ENCODE peak calls at places on chromosomes 3 and 15, in ten cellular contexts. One of them, this sample, is unnamed.

GRCh38 chr3:71087109-71088018 is 496.2 kb downstream of the FOXP1 start:
- DNase-seq in sciatic nerve: no peak
- DNase-seq in Daoy: no peak
- DNase-seq in NCI-H1417: no peak
- DNase-seq in stimulated activated CD4-positive, alpha-beta T cell treated with anti-CD3 and anti-CD28 coated beads, Interleukin-12 subunit alpha, Interleukin-12 subunit beta, amount 100 ng/mL, for 48 hours: no peak
- DNase-seq in AG10803: peak
- DNase-seq in HFF-Myc: no peak
- DNase-seq in NCI-H1436: no peak
- DNase-seq in ovary: no peak
- DNase-seq in AG09309: no peak
- DNase-seq in this sample: no peak

GRCh38 chr3:108180214-108180613 is 42.0 kb downstream of the IFT57 start:
- DNase-seq in AG09309: no peak
- DNase-seq in HFF-Myc: no peak
- DNase-seq in Daoy: peak
- DNase-seq in AG10803: peak
- DNase-seq in sciatic nerve: no peak
- DNase-seq in stimulated activated CD4-positive, alpha-beta T cell treated with anti-CD3 and anti-CD28 coated beads, Interleukin-12 subunit alpha, Interleukin-12 subunit beta, amount 100 ng/mL, for 48 hours: no peak
- DNase-seq in NCI-H1436: peak
- DNase-seq in NCI-H1417: peak
- DNase-seq in ovary: no peak
- DNase-seq in this sample: no peak

GRCh38 chr3:28328188-28329151 is 20.1 kb upstream of the ZCWPW2 start:
- DNase-seq in ovary: no peak
- DNase-seq in NCI-H1436: peak
- DNase-seq in HFF-Myc: no peak
- DNase-seq in stimulated activated CD4-positive, alpha-beta T cell treated with anti-CD3 and anti-CD28 coated beads, Interleukin-12 subunit alpha, Interleukin-12 subunit beta, amount 100 ng/mL, for 48 hours: no peak
- DNase-seq in NCI-H1417: no peak
- DNase-seq in AG10803: peak
- DNase-seq in Daoy: no peak
- DNase-seq in AG09309: no peak
- DNase-seq in sciatic nerve: no peak
- DNase-seq in this sample: no peak

GRCh38 chr15:58761010-58761388 is 10.1 kb upstream of the MINDY2 start:
- DNase-seq in NCI-H1436: no peak
- DNase-seq in AG10803: no peak
- DNase-seq in ovary: no peak
- DNase-seq in sciatic nerve: no peak
- DNase-seq in stimulated activated CD4-positive, alpha-beta T cell treated with anti-CD3 and anti-CD28 coated beads, Interleukin-12 subunit alpha, Interleukin-12 subunit beta, amount 100 ng/mL, for 48 hours: no peak
- DNase-seq in HFF-Myc: no peak
- DNase-seq in AG09309: no peak
- DNase-seq in NCI-H1417: no peak
- DNase-seq in Daoy: no peak
- DNase-seq in this sample: no peak

GRCh38 chr3:98821072-98821471 is 57.9 kb downstream of the ST3GAL6 start:
- DNase-seq in stimulated activated CD4-positive, alpha-beta T cell treated with anti-CD3 and anti-CD28 coated beads, Interleukin-12 subunit alpha, Interleukin-12 subunit beta, amount 100 ng/mL, for 48 hours: no peak
- DNase-seq in NCI-H1417: no peak
- DNase-seq in Daoy: no peak
- DNase-seq in AG09309: no peak
- DNase-seq in NCI-H1436: no peak
- DNase-seq in sciatic nerve: no peak
- DNase-seq in ovary: no peak
- DNase-seq in AG10803: no peak
- DNase-seq in HFF-Myc: no peak
- DNase-seq in this sample: no peak

GRCh38 chr3:71195492-71195891 is 388.0 kb downstream of the FOXP1 start:
- DNase-seq in NCI-H1436: no peak
- DNase-seq in AG10803: peak
- DNase-seq in NCI-H1417: peak
- DNase-seq in ovary: no peak
- DNase-seq in stimulated activated CD4-positive, alpha-beta T cell treated with anti-CD3 and anti-CD28 coated beads, Interleukin-12 subunit alpha, Interleukin-12 subunit beta, amount 100 ng/mL, for 48 hours: no peak
- DNase-seq in HFF-Myc: peak
- DNase-seq in AG09309: peak
- DNase-seq in Daoy: peak
- DNase-seq in sciatic nerve: no peak
- DNase-seq in this sample: no peak

GRCh38 chr3:64345351-64345750 is 120.1 kb upstream of the PRICKLE2 start:
- DNase-seq in ovary: no peak
- DNase-seq in sciatic nerve: no peak
- DNase-seq in stimulated activated CD4-positive, alpha-beta T cell treated with anti-CD3 and anti-CD28 coated beads, Interleukin-12 subunit alpha, Interleukin-12 subunit beta, amount 100 ng/mL, for 48 hours: no peak
- DNase-seq in AG09309: peak
- DNase-seq in NCI-H1417: no peak
- DNase-seq in AG10803: peak
- DNase-seq in HFF-Myc: no peak
- DNase-seq in Daoy: peak
- DNase-seq in NCI-H1436: no peak
- DNase-seq in this sample: no peak

GRCh38 chr3:111539351-111540331 is 2.4 kb upstream of the CD96 start:
- DNase-seq in ovary: peak
- DNase-seq in sciatic nerve: no peak
- DNase-seq in Daoy: peak
- DNase-seq in stimulated activated CD4-positive, alpha-beta T cell treated with anti-CD3 and anti-CD28 coated beads, Interleukin-12 subunit alpha, Interleukin-12 subunit beta, amount 100 ng/mL, for 48 hours: no peak
- DNase-seq in NCI-H1436: peak
- DNase-seq in AG10803: peak
- DNase-seq in AG09309: no peak
- DNase-seq in NCI-H1417: peak
- DNase-seq in HFF-Myc: peak
- DNase-seq in this sample: peak

GRCh38 chr15:55253580-55253979 is 36.0 kb downstream of the RAB27A start:
- DNase-seq in Daoy: peak
- DNase-seq in AG10803: peak
- DNase-seq in NCI-H1417: no peak
- DNase-seq in sciatic nerve: no peak
- DNase-seq in stimulated activated CD4-positive, alpha-beta T cell treated with anti-CD3 and anti-CD28 coated beads, Interleukin-12 subunit alpha, Interleukin-12 subunit beta, amount 100 ng/mL, for 48 hours: no peak
- DNase-seq in AG09309: peak
- DNase-seq in NCI-H1436: no peak
- DNase-seq in ovary: no peak
- DNase-seq in HFF-Myc: no peak
- DNase-seq in this sample: no peak

GRCh38 chr3:123586131-123586530 is 1.3 kb upstream of the HACD2 start:
- DNase-seq in HFF-Myc: peak
- DNase-seq in NCI-H1436: peak
- DNase-seq in AG09309: no peak
- DNase-seq in Daoy: peak
- DNase-seq in AG10803: peak
- DNase-seq in NCI-H1417: peak
- DNase-seq in stimulated activated CD4-positive, alpha-beta T cell treated with anti-CD3 and anti-CD28 coated beads, Interleukin-12 subunit alpha, Interleukin-12 subunit beta, amount 100 ng/mL, for 48 hours: peak
- DNase-seq in ovary: no peak
- DNase-seq in sciatic nerve: no peak
- DNase-seq in this sample: peak

GRCh38 chr3:190097617-190098016 is 23.1 kb downstream of the P3H2 start:
- DNase-seq in HFF-Myc: no peak
- DNase-seq in AG09309: no peak
- DNase-seq in stimulated activated CD4-positive, alpha-beta T cell treated with anti-CD3 and anti-CD28 coated beads, Interleukin-12 subunit alpha, Interleukin-12 subunit beta, amount 100 ng/mL, for 48 hours: no peak
- DNase-seq in Daoy: no peak
- DNase-seq in sciatic nerve: no peak
- DNase-seq in AG10803: no peak
- DNase-seq in NCI-H1436: no peak
- DNase-seq in NCI-H1417: no peak
- DNase-seq in ovary: no peak
- DNase-seq in this sample: no peak

GRCh38 chr3:40876019-40876418 is 323.3 kb upstream of the CTNNB1 start:
- DNase-seq in NCI-H1436: no peak
- DNase-seq in stimulated activated CD4-positive, alpha-beta T cell treated with anti-CD3 and anti-CD28 coated beads, Interleukin-12 subunit alpha, Interleukin-12 subunit beta, amount 100 ng/mL, for 48 hours: no peak
- DNase-seq in sciatic nerve: no peak
- DNase-seq in AG10803: no peak
- DNase-seq in NCI-H1417: no peak
- DNase-seq in AG09309: no peak
- DNase-seq in ovary: no peak
- DNase-seq in HFF-Myc: no peak
- DNase-seq in Daoy: no peak
- DNase-seq in this sample: no peak

GRCh38 chr3:27312044-27312668 is 57.0 kb downstream of the NEK10 start:
- DNase-seq in stimulated activated CD4-positive, alpha-beta T cell treated with anti-CD3 and anti-CD28 coated beads, Interleukin-12 subunit alpha, Interleukin-12 subunit beta, amount 100 ng/mL, for 48 hours: peak
- DNase-seq in ovary: no peak
- DNase-seq in Daoy: peak
- DNase-seq in NCI-H1417: peak
- DNase-seq in AG10803: peak
- DNase-seq in AG09309: peak
- DNase-seq in NCI-H1436: peak
- DNase-seq in sciatic nerve: no peak
- DNase-seq in HFF-Myc: peak
- DNase-seq in this sample: peak

GRCh38 chr3:127074900-127075360 is 92.0 kb downstream of the PLXNA1 start:
- DNase-seq in ovary: no peak
- DNase-seq in HFF-Myc: peak
- DNase-seq in NCI-H1436: no peak
- DNase-seq in AG10803: peak
- DNase-seq in NCI-H1417: no peak
- DNase-seq in stimulated activated CD4-positive, alpha-beta T cell treated with anti-CD3 and anti-CD28 coated beads, Interleukin-12 subunit alpha, Interleukin-12 subunit beta, amount 100 ng/mL, for 48 hours: no peak
- DNase-seq in Daoy: peak
- DNase-seq in AG09309: peak
- DNase-seq in sciatic nerve: peak
- DNase-seq in this sample: no peak

GRCh38 chr3:58299839-58300516 is 6.1 kb upstream of the RPP14 start:
- DNase-seq in Daoy: no peak
- DNase-seq in stimulated activated CD4-positive, alpha-beta T cell treated with anti-CD3 and anti-CD28 coated beads, Interleukin-12 subunit alpha, Interleukin-12 subunit beta, amount 100 ng/mL, for 48 hours: no peak
- DNase-seq in AG09309: peak
- DNase-seq in sciatic nerve: no peak
- DNase-seq in NCI-H1436: no peak
- DNase-seq in NCI-H1417: no peak
- DNase-seq in AG10803: peak
- DNase-seq in HFF-Myc: peak
- DNase-seq in ovary: no peak
- DNase-seq in this sample: no peak

GRCh38 chr3:11091088-11091590 is 63.2 kb upstream of the HRH1 start:
- DNase-seq in sciatic nerve: no peak
- DNase-seq in HFF-Myc: no peak
- DNase-seq in AG10803: peak
- DNase-seq in AG09309: no peak
- DNase-seq in Daoy: no peak
- DNase-seq in stimulated activated CD4-positive, alpha-beta T cell treated with anti-CD3 and anti-CD28 coated beads, Interleukin-12 subunit alpha, Interleukin-12 subunit beta, amount 100 ng/mL, for 48 hours: no peak
- DNase-seq in NCI-H1417: no peak
- DNase-seq in NCI-H1436: no peak
- DNase-seq in ovary: no peak
- DNase-seq in this sample: no peak

GRCh38 chr3:120155108-120155507 is 60.9 kb upstream of the GSK3B start:
- DNase-seq in HFF-Myc: no peak
- DNase-seq in stimulated activated CD4-positive, alpha-beta T cell treated with anti-CD3 and anti-CD28 coated beads, Interleukin-12 subunit alpha, Interleukin-12 subunit beta, amount 100 ng/mL, for 48 hours: no peak
- DNase-seq in NCI-H1417: no peak
- DNase-seq in Daoy: no peak
- DNase-seq in NCI-H1436: no peak
- DNase-seq in ovary: no peak
- DNase-seq in AG09309: no peak
- DNase-seq in AG10803: no peak
- DNase-seq in sciatic nerve: no peak
- DNase-seq in this sample: no peak

GRCh38 chr3:132352556-132353143 is 35.4 kb downstream of the ACP3 start:
- DNase-seq in ovary: peak
- DNase-seq in Daoy: peak
- DNase-seq in HFF-Myc: peak
- DNase-seq in NCI-H1417: peak
- DNase-seq in sciatic nerve: peak
- DNase-seq in AG10803: peak
- DNase-seq in stimulated activated CD4-positive, alpha-beta T cell treated with anti-CD3 and anti-CD28 coated beads, Interleukin-12 subunit alpha, Interleukin-12 subunit beta, amount 100 ng/mL, for 48 hours: peak
- DNase-seq in NCI-H1436: peak
- DNase-seq in AG09309: peak
- DNase-seq in this sample: peak

GRCh38 chr3:14329116-14329830 is 73.1 kb upstream of the SLC6A6 start:
- DNase-seq in NCI-H1417: peak
- DNase-seq in stimulated activated CD4-positive, alpha-beta T cell treated with anti-CD3 and anti-CD28 coated beads, Interleukin-12 subunit alpha, Interleukin-12 subunit beta, amount 100 ng/mL, for 48 hours: no peak
- DNase-seq in AG09309: peak
- DNase-seq in Daoy: peak
- DNase-seq in sciatic nerve: no peak
- DNase-seq in HFF-Myc: peak
- DNase-seq in ovary: no peak
- DNase-seq in AG10803: peak
- DNase-seq in NCI-H1436: peak
- DNase-seq in this sample: no peak

GRCh38 chr15:91866971-91867372 is 13.5 kb downstream of the SLCO3A1 start:
- DNase-seq in NCI-H1436: no peak
- DNase-seq in NCI-H1417: peak
- DNase-seq in stimulated activated CD4-positive, alpha-beta T cell treated with anti-CD3 and anti-CD28 coated beads, Interleukin-12 subunit alpha, Interleukin-12 subunit beta, amount 100 ng/mL, for 48 hours: no peak
- DNase-seq in HFF-Myc: no peak
- DNase-seq in Daoy: peak
- DNase-seq in AG09309: no peak
- DNase-seq in sciatic nerve: no peak
- DNase-seq in ovary: peak
- DNase-seq in AG10803: peak
- DNase-seq in this sample: no peak

GRCh38 chr15:40776537-40777141 is 6.9 kb downstream of the C15orf62 start:
- DNase-seq in HFF-Myc: no peak
- DNase-seq in AG10803: peak
- DNase-seq in Daoy: peak
- DNase-seq in stimulated activated CD4-positive, alpha-beta T cell treated with anti-CD3 and anti-CD28 coated beads, Interleukin-12 subunit alpha, Interleukin-12 subunit beta, amount 100 ng/mL, for 48 hours: no peak
- DNase-seq in ovary: no peak
- DNase-seq in AG09309: peak
- DNase-seq in NCI-H1436: no peak
- DNase-seq in sciatic nerve: no peak
- DNase-seq in NCI-H1417: no peak
- DNase-seq in this sample: no peak

GRCh38 chr3:172542999-172543398 is 19.8 kb upstream of the TNFSF10 start:
- DNase-seq in AG09309: no peak
- DNase-seq in AG10803: peak
- DNase-seq in Daoy: no peak
- DNase-seq in NCI-H1417: no peak
- DNase-seq in NCI-H1436: no peak
- DNase-seq in sciatic nerve: no peak
- DNase-seq in stimulated activated CD4-positive, alpha-beta T cell treated with anti-CD3 and anti-CD28 coated beads, Interleukin-12 subunit alpha, Interleukin-12 subunit beta, amount 100 ng/mL, for 48 hours: no peak
- DNase-seq in ovary: no peak
- DNase-seq in HFF-Myc: no peak
- DNase-seq in this sample: no peak

This sample was measured in HCT116.